ENCODE peak calls at places on chromosomes 1 and 21, in six cellular contexts. One of them, this sample, is unnamed.

GRCh38 chr1:192087334-192087733 is 70.9 kb upstream of the RGS18 start:
- DNase-seq in mesothelial cell of epicardium: no peak
- DNase-seq in Caki2: no peak
- DNase-seq in lung microvascular endothelial cell: no peak
- DNase-seq in CD8-positive, alpha-beta T cell: no peak
- DNase-seq in upper lobe of right lung: no peak
- DNase-seq in this sample: no peak

GRCh38 chr21:43585924-43586411 is 73.3 kb downstream of the HSF2BP start:
- DNase-seq in mesothelial cell of epicardium: no peak
- DNase-seq in Caki2: peak
- DNase-seq in lung microvascular endothelial cell: peak
- DNase-seq in CD8-positive, alpha-beta T cell: no peak
- DNase-seq in upper lobe of right lung: no peak
- DNase-seq in this sample: peak

GRCh38 chr1:234776875-234777849 is 167.2 kb upstream of the IRF2BP2 start:
- DNase-seq in mesothelial cell of epicardium: no peak
- DNase-seq in Caki2: no peak
- DNase-seq in lung microvascular endothelial cell: no peak
- DNase-seq in CD8-positive, alpha-beta T cell: no peak
- DNase-seq in upper lobe of right lung: no peak
- DNase-seq in this sample: no peak

GRCh38 chr1:35537788-35538187 is 19.4 kb downstream of the KIAA0319L start:
- DNase-seq in mesothelial cell of epicardium: no peak
- DNase-seq in Caki2: no peak
- DNase-seq in lung microvascular endothelial cell: no peak
- DNase-seq in CD8-positive, alpha-beta T cell: no peak
- DNase-seq in upper lobe of right lung: no peak
- DNase-seq in this sample: no peak

GRCh38 chr1:218403300-218403699 is 58.2 kb downstream of the TGFB2 start:
- DNase-seq in mesothelial cell of epicardium: no peak
- DNase-seq in Caki2: no peak
- DNase-seq in lung microvascular endothelial cell: no peak
- DNase-seq in CD8-positive, alpha-beta T cell: no peak
- DNase-seq in upper lobe of right lung: no peak
- DNase-seq in this sample: no peak

GRCh38 chr1:235295902-235296350 is 32.1 kb downstream of the ARID4B start:
- DNase-seq in mesothelial cell of epicardium: no peak
- DNase-seq in Caki2: no peak
- DNase-seq in lung microvascular endothelial cell: no peak
- DNase-seq in CD8-positive, alpha-beta T cell: no peak
- DNase-seq in upper lobe of right lung: no peak
- DNase-seq in this sample: no peak

GRCh38 chr21:45115141-45115540 is 40.8 kb downstream of the ADARB1 start:
- DNase-seq in mesothelial cell of epicardium: no peak
- DNase-seq in Caki2: no peak
- DNase-seq in lung microvascular endothelial cell: no peak
- DNase-seq in CD8-positive, alpha-beta T cell: no peak
- DNase-seq in upper lobe of right lung: peak
- DNase-seq in this sample: no peak

GRCh38 chr1:195899762-195900352 is 708.4 kb downstream of the KCNT2 start:
- DNase-seq in mesothelial cell of epicardium: no peak
- DNase-seq in Caki2: no peak
- DNase-seq in lung microvascular endothelial cell: no peak
- DNase-seq in CD8-positive, alpha-beta T cell: no peak
- DNase-seq in upper lobe of right lung: no peak
- DNase-seq in this sample: peak

GRCh38 chr21:30491963-30492428 is at the start of gene KRTAP19-3:
- DNase-seq in mesothelial cell of epicardium: no peak
- DNase-seq in Caki2: no peak
- DNase-seq in lung microvascular endothelial cell: no peak
- DNase-seq in CD8-positive, alpha-beta T cell: no peak
- DNase-seq in upper lobe of right lung: no peak
- DNase-seq in this sample: no peak

GRCh38 chr1:65174585-65174984 is 26.6 kb downstream of the AK4 start:
- DNase-seq in mesothelial cell of epicardium: no peak
- DNase-seq in Caki2: peak
- DNase-seq in lung microvascular endothelial cell: no peak
- DNase-seq in CD8-positive, alpha-beta T cell: no peak
- DNase-seq in upper lobe of right lung: no peak
- DNase-seq in this sample: peak

GRCh38 chr1:147151244-147151643 is 21.0 kb downstream of the PRKAB2 start:
- DNase-seq in mesothelial cell of epicardium: no peak
- DNase-seq in Caki2: no peak
- DNase-seq in lung microvascular endothelial cell: no peak
- DNase-seq in CD8-positive, alpha-beta T cell: no peak
- DNase-seq in upper lobe of right lung: no peak
- DNase-seq in this sample: no peak

GRCh38 chr21:36717901-36718465 is 19.1 kb downstream of the SIM2 start:
- DNase-seq in mesothelial cell of epicardium: no peak
- DNase-seq in Caki2: no peak
- DNase-seq in lung microvascular endothelial cell: no peak
- DNase-seq in CD8-positive, alpha-beta T cell: no peak
- DNase-seq in upper lobe of right lung: no peak
- DNase-seq in this sample: no peak

GRCh38 chr1:22386774-22387173 is 64.9 kb upstream of the ZBTB40 start:
- DNase-seq in mesothelial cell of epicardium: no peak
- DNase-seq in Caki2: no peak
- DNase-seq in lung microvascular endothelial cell: no peak
- DNase-seq in CD8-positive, alpha-beta T cell: no peak
- DNase-seq in upper lobe of right lung: no peak
- DNase-seq in this sample: no peak

GRCh38 chr1:168513656-168514404 is 30.0 kb downstream of the XCL2 start:
- DNase-seq in mesothelial cell of epicardium: no peak
- DNase-seq in Caki2: no peak
- DNase-seq in lung microvascular endothelial cell: no peak
- DNase-seq in CD8-positive, alpha-beta T cell: no peak
- DNase-seq in upper lobe of right lung: no peak
- DNase-seq in this sample: no peak

GRCh38 chr1:66618390-66618789 is 84.4 kb downstream of the SGIP1 start:
- DNase-seq in mesothelial cell of epicardium: no peak
- DNase-seq in Caki2: no peak
- DNase-seq in lung microvascular endothelial cell: no peak
- DNase-seq in CD8-positive, alpha-beta T cell: no peak
- DNase-seq in upper lobe of right lung: no peak
- DNase-seq in this sample: no peak

GRCh38 chr1:33713058-33713877 is 150.6 kb upstream of the HMGB4 start:
- DNase-seq in mesothelial cell of epicardium: no peak
- DNase-seq in Caki2: no peak
- DNase-seq in lung microvascular endothelial cell: no peak
- DNase-seq in CD8-positive, alpha-beta T cell: no peak
- DNase-seq in upper lobe of right lung: no peak
- DNase-seq in this sample: no peak

GRCh38 chr1:20169932-20170331 is 16.0 kb upstream of the UBXN10 start:
- DNase-seq in mesothelial cell of epicardium: no peak
- DNase-seq in Caki2: no peak
- DNase-seq in lung microvascular endothelial cell: no peak
- DNase-seq in CD8-positive, alpha-beta T cell: no peak
- DNase-seq in upper lobe of right lung: no peak
- DNase-seq in this sample: no peak

GRCh38 chr1:95138223-95138622 is 21.1 kb downstream of the TLCD4 start:
- DNase-seq in mesothelial cell of epicardium: no peak
- DNase-seq in Caki2: no peak
- DNase-seq in lung microvascular endothelial cell: no peak
- DNase-seq in CD8-positive, alpha-beta T cell: no peak
- DNase-seq in upper lobe of right lung: no peak
- DNase-seq in this sample: no peak

GRCh38 chr1:211843018-211843417 is 12.5 kb upstream of the LPGAT1 start:
- DNase-seq in mesothelial cell of epicardium: no peak
- DNase-seq in Caki2: no peak
- DNase-seq in lung microvascular endothelial cell: peak
- DNase-seq in CD8-positive, alpha-beta T cell: no peak
- DNase-seq in upper lobe of right lung: no peak
- DNase-seq in this sample: no peak

GRCh38 chr1:92623187-92623778 is 136.6 kb upstream of the GFI1 start:
- DNase-seq in mesothelial cell of epicardium: no peak
- DNase-seq in Caki2: no peak
- DNase-seq in lung microvascular endothelial cell: peak
- DNase-seq in CD8-positive, alpha-beta T cell: no peak
- DNase-seq in upper lobe of right lung: no peak
- DNase-seq in this sample: no peak

GRCh38 chr1:25562101-25562927 is 18.9 kb downstream of the LDLRAP1 start:
- DNase-seq in mesothelial cell of epicardium: no peak
- DNase-seq in Caki2: no peak
- DNase-seq in lung microvascular endothelial cell: no peak
- DNase-seq in CD8-positive, alpha-beta T cell: peak
- DNase-seq in upper lobe of right lung: peak
- DNase-seq in this sample: no peak

GRCh38 chr1:209576798-209577197 is 6.7 kb upstream of the CAMK1G start:
- DNase-seq in mesothelial cell of epicardium: peak
- DNase-seq in Caki2: peak
- DNase-seq in lung microvascular endothelial cell: peak
- DNase-seq in CD8-positive, alpha-beta T cell: peak
- DNase-seq in upper lobe of right lung: peak
- DNase-seq in this sample: peak

GRCh38 chr1:201108614-201109013 is 3.6 kb downstream of the CACNA1S start:
- DNase-seq in mesothelial cell of epicardium: no peak
- DNase-seq in Caki2: no peak
- DNase-seq in lung microvascular endothelial cell: no peak
- DNase-seq in CD8-positive, alpha-beta T cell: no peak
- DNase-seq in upper lobe of right lung: no peak
- DNase-seq in this sample: no peak

GRCh38 chr1:32828341-32828740 is 10.9 kb downstream of the S100PBP start:
- DNase-seq in mesothelial cell of epicardium: no peak
- DNase-seq in Caki2: no peak
- DNase-seq in lung microvascular endothelial cell: peak
- DNase-seq in CD8-positive, alpha-beta T cell: no peak
- DNase-seq in upper lobe of right lung: no peak
- DNase-seq in this sample: no peak

GRCh38 chr1:47510282-47510811 is 72.5 kb downstream of the FOXD2 start:
- DNase-seq in mesothelial cell of epicardium: no peak
- DNase-seq in Caki2: no peak
- DNase-seq in lung microvascular endothelial cell: no peak
- DNase-seq in CD8-positive, alpha-beta T cell: no peak
- DNase-seq in upper lobe of right lung: no peak
- DNase-seq in this sample: no peak

GRCh38 chr1:109650609-109651008 is 5.3 kb upstream of the GSTM4 start:
- DNase-seq in mesothelial cell of epicardium: no peak
- DNase-seq in Caki2: no peak
- DNase-seq in lung microvascular endothelial cell: peak
- DNase-seq in CD8-positive, alpha-beta T cell: no peak
- DNase-seq in upper lobe of right lung: no peak
- DNase-seq in this sample: no peak

GRCh38 chr1:92445865-92446264 is 40.9 kb downstream of the GFI1 start:
- DNase-seq in mesothelial cell of epicardium: no peak
- DNase-seq in Caki2: no peak
- DNase-seq in lung microvascular endothelial cell: no peak
- DNase-seq in CD8-positive, alpha-beta T cell: no peak
- DNase-seq in upper lobe of right lung: no peak
- DNase-seq in this sample: no peak

GRCh38 chr1:227885135-227885647 is 62.5 kb downstream of the WNT9A start:
- DNase-seq in mesothelial cell of epicardium: peak
- DNase-seq in Caki2: no peak
- DNase-seq in lung microvascular endothelial cell: peak
- DNase-seq in CD8-positive, alpha-beta T cell: peak
- DNase-seq in upper lobe of right lung: peak
- DNase-seq in this sample: no peak

GRCh38 chr1:199273837-199274379 is 635.1 kb downstream of the PTPRC start:
- DNase-seq in mesothelial cell of epicardium: no peak
- DNase-seq in Caki2: peak
- DNase-seq in lung microvascular endothelial cell: no peak
- DNase-seq in CD8-positive, alpha-beta T cell: no peak
- DNase-seq in upper lobe of right lung: no peak
- DNase-seq in this sample: no peak